ENCODE peak calls at places on chromosomes 2 and 18, in ten cellular contexts. One of them, this sample, is unnamed.
A peak's percentile ranks its signal among the peaks of the same experiment; 100 is the strongest.

GRCh38 chr18:74141638-74142037 is 6.0 kb downstream of the FBXO15 start:
- DNase-seq in AG10803: no peak
- DNase-seq in M059J: no peak
- DNase-seq in Kasumi-1: no peak
- DNase-seq in hypothalamus: no peak
- DNase-seq in naive thymus-derived CD4-positive, alpha-beta T cell: no peak
- DNase-seq in activated CD8-positive, alpha-beta memory T cell treated with anti-CD3 and anti-CD28 coated beads, Interleukin-2, amount 10 ng/mL, durations not matched to agents 7 days and 5 days: no peak
- DNase-seq in stimulated activated CD8-positive, alpha-beta memory T cell treated with anti-CD3 and anti-CD28 coated beads, Interleukin-2, amount 100 ng/mL, for 48 hours: no peak
- DNase-seq in ureter: no peak
- DNase-seq in body of pancreas: no peak
- DNase-seq in this sample: no peak

GRCh38 chr2:101520246-101520645 is 45.3 kb upstream of the RFX8 start:
- DNase-seq in AG10803: peak; percentile 48
- DNase-seq in M059J: peak; percentile 86
- DNase-seq in Kasumi-1: peak; percentile 40
- DNase-seq in hypothalamus: no peak
- DNase-seq in naive thymus-derived CD4-positive, alpha-beta T cell: no peak
- DNase-seq in activated CD8-positive, alpha-beta memory T cell treated with anti-CD3 and anti-CD28 coated beads, Interleukin-2, amount 10 ng/mL, durations not matched to agents 7 days and 5 days: no peak
- DNase-seq in stimulated activated CD8-positive, alpha-beta memory T cell treated with anti-CD3 and anti-CD28 coated beads, Interleukin-2, amount 100 ng/mL, for 48 hours: no peak
- DNase-seq in ureter: no peak
- DNase-seq in body of pancreas: no peak
- DNase-seq in this sample: no peak

GRCh38 chr2:30511122-30512083 is 64.4 kb downstream of the LCLAT1 start:
- DNase-seq in AG10803: peak; percentile 58
- DNase-seq in M059J: peak; percentile 72
- DNase-seq in Kasumi-1: no peak
- DNase-seq in hypothalamus: no peak
- DNase-seq in naive thymus-derived CD4-positive, alpha-beta T cell: no peak
- DNase-seq in activated CD8-positive, alpha-beta memory T cell treated with anti-CD3 and anti-CD28 coated beads, Interleukin-2, amount 10 ng/mL, durations not matched to agents 7 days and 5 days: no peak
- DNase-seq in stimulated activated CD8-positive, alpha-beta memory T cell treated with anti-CD3 and anti-CD28 coated beads, Interleukin-2, amount 100 ng/mL, for 48 hours: no peak
- DNase-seq in ureter: peak; percentile 55
- DNase-seq in body of pancreas: no peak
- DNase-seq in this sample: no peak

GRCh38 chr2:38771632-38772031 is 6.4 kb upstream of the GEMIN6 start:
- DNase-seq in AG10803: peak; percentile 62
- DNase-seq in M059J: peak; percentile 87
- DNase-seq in Kasumi-1: no peak
- DNase-seq in hypothalamus: no peak
- DNase-seq in naive thymus-derived CD4-positive, alpha-beta T cell: no peak
- DNase-seq in activated CD8-positive, alpha-beta memory T cell treated with anti-CD3 and anti-CD28 coated beads, Interleukin-2, amount 10 ng/mL, durations not matched to agents 7 days and 5 days: no peak
- DNase-seq in stimulated activated CD8-positive, alpha-beta memory T cell treated with anti-CD3 and anti-CD28 coated beads, Interleukin-2, amount 100 ng/mL, for 48 hours: no peak
- DNase-seq in ureter: no peak
- DNase-seq in body of pancreas: no peak
- DNase-seq in this sample: no peak

GRCh38 chr2:109027702-109028101 is 38.7 kb upstream of the EDAR start:
- DNase-seq in AG10803: no peak
- DNase-seq in M059J: no peak
- DNase-seq in Kasumi-1: no peak
- DNase-seq in hypothalamus: no peak
- DNase-seq in naive thymus-derived CD4-positive, alpha-beta T cell: no peak
- DNase-seq in activated CD8-positive, alpha-beta memory T cell treated with anti-CD3 and anti-CD28 coated beads, Interleukin-2, amount 10 ng/mL, durations not matched to agents 7 days and 5 days: no peak
- DNase-seq in stimulated activated CD8-positive, alpha-beta memory T cell treated with anti-CD3 and anti-CD28 coated beads, Interleukin-2, amount 100 ng/mL, for 48 hours: no peak
- DNase-seq in ureter: no peak
- DNase-seq in body of pancreas: no peak
- DNase-seq in this sample: no peak

GRCh38 chr2:241272722-241273551 is 42.5 kb downstream of the HDLBP start:
- DNase-seq in AG10803: peak; percentile 72
- DNase-seq in M059J: peak; percentile 44
- DNase-seq in Kasumi-1: peak; percentile 5
- DNase-seq in hypothalamus: no peak
- DNase-seq in naive thymus-derived CD4-positive, alpha-beta T cell: peak; percentile 13
- DNase-seq in activated CD8-positive, alpha-beta memory T cell treated with anti-CD3 and anti-CD28 coated beads, Interleukin-2, amount 10 ng/mL, durations not matched to agents 7 days and 5 days: peak; percentile 55
- DNase-seq in stimulated activated CD8-positive, alpha-beta memory T cell treated with anti-CD3 and anti-CD28 coated beads, Interleukin-2, amount 100 ng/mL, for 48 hours: peak; percentile 56
- DNase-seq in ureter: peak; percentile 81
- DNase-seq in body of pancreas: peak; percentile 59
- DNase-seq in this sample: peak; percentile 31

GRCh38 chr2:236748801-236749200 is 179.2 kb downstream of the ACKR3 start:
- DNase-seq in AG10803: no peak
- DNase-seq in M059J: peak; percentile 54
- DNase-seq in Kasumi-1: no peak
- DNase-seq in hypothalamus: no peak
- DNase-seq in naive thymus-derived CD4-positive, alpha-beta T cell: no peak
- DNase-seq in activated CD8-positive, alpha-beta memory T cell treated with anti-CD3 and anti-CD28 coated beads, Interleukin-2, amount 10 ng/mL, durations not matched to agents 7 days and 5 days: peak; percentile 23
- DNase-seq in stimulated activated CD8-positive, alpha-beta memory T cell treated with anti-CD3 and anti-CD28 coated beads, Interleukin-2, amount 100 ng/mL, for 48 hours: no peak
- DNase-seq in ureter: no peak
- DNase-seq in body of pancreas: no peak
- DNase-seq in this sample: no peak

GRCh38 chr2:120885311-120885710 is 149.6 kb downstream of the GLI2 start:
- DNase-seq in AG10803: no peak
- DNase-seq in M059J: no peak
- DNase-seq in Kasumi-1: no peak
- DNase-seq in hypothalamus: no peak
- DNase-seq in naive thymus-derived CD4-positive, alpha-beta T cell: no peak
- DNase-seq in activated CD8-positive, alpha-beta memory T cell treated with anti-CD3 and anti-CD28 coated beads, Interleukin-2, amount 10 ng/mL, durations not matched to agents 7 days and 5 days: no peak
- DNase-seq in stimulated activated CD8-positive, alpha-beta memory T cell treated with anti-CD3 and anti-CD28 coated beads, Interleukin-2, amount 100 ng/mL, for 48 hours: no peak
- DNase-seq in ureter: no peak
- DNase-seq in body of pancreas: no peak
- DNase-seq in this sample: no peak

GRCh38 chr2:237720962-237721361 is 77.6 kb upstream of the RBM44 start:
- DNase-seq in AG10803: peak; percentile 74
- DNase-seq in M059J: no peak
- DNase-seq in Kasumi-1: no peak
- DNase-seq in hypothalamus: no peak
- DNase-seq in naive thymus-derived CD4-positive, alpha-beta T cell: no peak
- DNase-seq in activated CD8-positive, alpha-beta memory T cell treated with anti-CD3 and anti-CD28 coated beads, Interleukin-2, amount 10 ng/mL, durations not matched to agents 7 days and 5 days: no peak
- DNase-seq in stimulated activated CD8-positive, alpha-beta memory T cell treated with anti-CD3 and anti-CD28 coated beads, Interleukin-2, amount 100 ng/mL, for 48 hours: no peak
- DNase-seq in ureter: no peak
- DNase-seq in body of pancreas: no peak
- DNase-seq in this sample: no peak

GRCh38 chr18:28588884-28589549 is 412.1 kb upstream of the CDH2 start:
- DNase-seq in AG10803: peak; percentile 60
- DNase-seq in M059J: peak; percentile 12
- DNase-seq in Kasumi-1: no peak
- DNase-seq in hypothalamus: no peak
- DNase-seq in naive thymus-derived CD4-positive, alpha-beta T cell: no peak
- DNase-seq in activated CD8-positive, alpha-beta memory T cell treated with anti-CD3 and anti-CD28 coated beads, Interleukin-2, amount 10 ng/mL, durations not matched to agents 7 days and 5 days: no peak
- DNase-seq in stimulated activated CD8-positive, alpha-beta memory T cell treated with anti-CD3 and anti-CD28 coated beads, Interleukin-2, amount 100 ng/mL, for 48 hours: no peak
- DNase-seq in ureter: no peak
- DNase-seq in body of pancreas: no peak
- DNase-seq in this sample: no peak

GRCh38 chr2:166333809-166334208 is 41.9 kb downstream of the SCN9A start:
- DNase-seq in AG10803: peak; percentile 5
- DNase-seq in M059J: no peak
- DNase-seq in Kasumi-1: no peak
- DNase-seq in hypothalamus: no peak
- DNase-seq in naive thymus-derived CD4-positive, alpha-beta T cell: no peak
- DNase-seq in activated CD8-positive, alpha-beta memory T cell treated with anti-CD3 and anti-CD28 coated beads, Interleukin-2, amount 10 ng/mL, durations not matched to agents 7 days and 5 days: no peak
- DNase-seq in stimulated activated CD8-positive, alpha-beta memory T cell treated with anti-CD3 and anti-CD28 coated beads, Interleukin-2, amount 100 ng/mL, for 48 hours: no peak
- DNase-seq in ureter: no peak
- DNase-seq in body of pancreas: no peak
- DNase-seq in this sample: no peak

GRCh38 chr18:6782861-6783260 is 53.3 kb downstream of the ARHGAP28 start:
- DNase-seq in AG10803: no peak
- DNase-seq in M059J: no peak
- DNase-seq in Kasumi-1: no peak
- DNase-seq in hypothalamus: no peak
- DNase-seq in naive thymus-derived CD4-positive, alpha-beta T cell: no peak
- DNase-seq in activated CD8-positive, alpha-beta memory T cell treated with anti-CD3 and anti-CD28 coated beads, Interleukin-2, amount 10 ng/mL, durations not matched to agents 7 days and 5 days: no peak
- DNase-seq in stimulated activated CD8-positive, alpha-beta memory T cell treated with anti-CD3 and anti-CD28 coated beads, Interleukin-2, amount 100 ng/mL, for 48 hours: no peak
- DNase-seq in ureter: no peak
- DNase-seq in body of pancreas: no peak
- DNase-seq in this sample: no peak

GRCh38 chr18:2970762-2971659 is 41.9 kb downstream of the LPIN2 start:
- DNase-seq in AG10803: no peak
- DNase-seq in M059J: no peak
- DNase-seq in Kasumi-1: peak; percentile 89
- DNase-seq in hypothalamus: no peak
- DNase-seq in naive thymus-derived CD4-positive, alpha-beta T cell: peak; percentile 56
- DNase-seq in activated CD8-positive, alpha-beta memory T cell treated with anti-CD3 and anti-CD28 coated beads, Interleukin-2, amount 10 ng/mL, durations not matched to agents 7 days and 5 days: peak; percentile 71
- DNase-seq in stimulated activated CD8-positive, alpha-beta memory T cell treated with anti-CD3 and anti-CD28 coated beads, Interleukin-2, amount 100 ng/mL, for 48 hours: no peak
- DNase-seq in ureter: no peak
- DNase-seq in body of pancreas: no peak
- DNase-seq in this sample: peak; percentile 60

GRCh38 chr2:229802785-229803184 is 88.4 kb upstream of the DNER start:
- DNase-seq in AG10803: no peak
- DNase-seq in M059J: no peak
- DNase-seq in Kasumi-1: no peak
- DNase-seq in hypothalamus: no peak
- DNase-seq in naive thymus-derived CD4-positive, alpha-beta T cell: no peak
- DNase-seq in activated CD8-positive, alpha-beta memory T cell treated with anti-CD3 and anti-CD28 coated beads, Interleukin-2, amount 10 ng/mL, durations not matched to agents 7 days and 5 days: no peak
- DNase-seq in stimulated activated CD8-positive, alpha-beta memory T cell treated with anti-CD3 and anti-CD28 coated beads, Interleukin-2, amount 100 ng/mL, for 48 hours: no peak
- DNase-seq in ureter: no peak
- DNase-seq in body of pancreas: no peak
- DNase-seq in this sample: no peak

GRCh38 chr2:27217173-27218121 is at the start of gene CAD:
- DNase-seq in AG10803: peak; percentile 74
- DNase-seq in M059J: peak; percentile 78
- DNase-seq in Kasumi-1: peak; percentile 91
- DNase-seq in hypothalamus: peak; percentile 71
- DNase-seq in naive thymus-derived CD4-positive, alpha-beta T cell: peak; percentile 81
- DNase-seq in activated CD8-positive, alpha-beta memory T cell treated with anti-CD3 and anti-CD28 coated beads, Interleukin-2, amount 10 ng/mL, durations not matched to agents 7 days and 5 days: peak; percentile 91
- DNase-seq in stimulated activated CD8-positive, alpha-beta memory T cell treated with anti-CD3 and anti-CD28 coated beads, Interleukin-2, amount 100 ng/mL, for 48 hours: peak; percentile 87
- DNase-seq in ureter: peak; percentile 87
- DNase-seq in body of pancreas: peak; percentile 85
- DNase-seq in this sample: peak; percentile 79

GRCh38 chr2:149065236-149065635 is 26.7 kb downstream of the LYPD6B start:
- DNase-seq in AG10803: peak; percentile 50
- DNase-seq in M059J: peak; percentile 91
- DNase-seq in Kasumi-1: no peak
- DNase-seq in hypothalamus: no peak
- DNase-seq in naive thymus-derived CD4-positive, alpha-beta T cell: no peak
- DNase-seq in activated CD8-positive, alpha-beta memory T cell treated with anti-CD3 and anti-CD28 coated beads, Interleukin-2, amount 10 ng/mL, durations not matched to agents 7 days and 5 days: no peak
- DNase-seq in stimulated activated CD8-positive, alpha-beta memory T cell treated with anti-CD3 and anti-CD28 coated beads, Interleukin-2, amount 100 ng/mL, for 48 hours: no peak
- DNase-seq in ureter: no peak
- DNase-seq in body of pancreas: no peak
- DNase-seq in this sample: no peak

GRCh38 chr2:179768765-179769164 is 92.6 kb downstream of the ZNF385B start:
- DNase-seq in AG10803: peak; percentile 6
- DNase-seq in M059J: peak; percentile 2
- DNase-seq in Kasumi-1: no peak
- DNase-seq in hypothalamus: no peak
- DNase-seq in naive thymus-derived CD4-positive, alpha-beta T cell: no peak
- DNase-seq in activated CD8-positive, alpha-beta memory T cell treated with anti-CD3 and anti-CD28 coated beads, Interleukin-2, amount 10 ng/mL, durations not matched to agents 7 days and 5 days: no peak
- DNase-seq in stimulated activated CD8-positive, alpha-beta memory T cell treated with anti-CD3 and anti-CD28 coated beads, Interleukin-2, amount 100 ng/mL, for 48 hours: no peak
- DNase-seq in ureter: no peak
- DNase-seq in body of pancreas: no peak
- DNase-seq in this sample: no peak